ENCODE peak calls at places on chromosomes 6 and 20, in five cellular contexts. R, H, M, A and T are unnamed samples.

GRCh38 chr6:56524891-56525703 is 117.6 kb downstream of the DST start:
- DNase-seq in R (peak), H (no peak), M (no peak), A (no peak), T (no peak)

GRCh38 chr6:149903938-149904611 is 6.2 kb upstream of the RAET1E start:
- DNase-seq in R (no peak), H (no peak), M (no peak), A (no peak), T (no peak)

GRCh38 chr6:149907317-149907716 is 9.4 kb upstream of the RAET1E start:
- DNase-seq in R (no peak), H (no peak), M (no peak), A (no peak), T (no peak)

GRCh38 chr6:75431379-75431778 is 62.2 kb downstream of the FILIP1 start:
- DNase-seq in R (peak), H (peak), M (no peak), A (no peak), T (no peak)

GRCh38 chr6:40474937-40475336 is 112.2 kb downstream of the LRFN2 start:
- DNase-seq in R (no peak), H (no peak), M (no peak), A (no peak), T (no peak)

GRCh38 chr6:79180082-79180481 is 54.4 kb downstream of the HMGN3 start:
- DNase-seq in R (no peak), H (no peak), M (no peak), A (no peak), T (no peak)

GRCh38 chr6:168223755-168224154 is 95.8 kb downstream of the DACT2 start:
- DNase-seq in R (no peak), H (no peak), M (no peak), A (no peak), T (no peak)

GRCh38 chr20:23246682-23247664 is 103.6 kb upstream of the NXT1 start:
- DNase-seq in R (no peak), H (no peak), M (no peak), A (peak), T (no peak)

GRCh38 chr6:79134699-79135474 is 56.8 kb upstream of the PHIP start:
- DNase-seq in R (peak), H (no peak), M (no peak), A (no peak), T (no peak)

GRCh38 chr20:4961746-4962145 is 39.6 kb downstream of the SLC23A2 start:
- DNase-seq in R (peak), H (no peak), M (no peak), A (no peak), T (no peak)

GRCh38 chr6:167567142-167568033 is 242.5 kb downstream of the TTLL2 start:
- DNase-seq in R (no peak), H (no peak), M (no peak), A (no peak), T (no peak)

GRCh38 chr6:34331361-34332050 is 61.0 kb downstream of the NUDT3 start:
- DNase-seq in R (no peak), H (no peak), M (no peak), A (no peak), T (no peak)

GRCh38 chr6:40485300-40485699 is 101.9 kb downstream of the LRFN2 start:
- DNase-seq in R (no peak), H (no peak), M (no peak), A (no peak), T (no peak)

GRCh38 chr6:149935246-149935645 is 6.6 kb upstream of the ULBP2 start:
- DNase-seq in R (peak), H (no peak), M (no peak), A (no peak), T (no peak)

GRCh38 chr6:90074161-90074560 is 179.9 kb downstream of the GJA10 start:
- DNase-seq in R (peak), H (no peak), M (no peak), A (no peak), T (no peak)

GRCh38 chr20:54980321-54980960 is 505.0 kb downstream of the DOK5 start:
- DNase-seq in R (peak), H (peak), M (no peak), A (no peak), T (no peak)

GRCh38 chr6:169831450-169832246 is 80.2 kb downstream of the ERMARD start:
- DNase-seq in R (peak), H (no peak), M (peak), A (no peak), T (peak)

GRCh38 chr6:5089821-5090449 is 4.8 kb downstream of the PPP1R3G start:
- DNase-seq in R (no peak), H (no peak), M (no peak), A (no peak), T (no peak)

GRCh38 chr20:40843251-40843650 is 154.2 kb upstream of the MAFB start:
- DNase-seq in R (no peak), H (no peak), M (no peak), A (no peak), T (no peak)

GRCh38 chr6:134464690-134465411 is 146.9 kb upstream of the SGK1 start:
- DNase-seq in R (peak), H (no peak), M (no peak), A (no peak), T (no peak)

GRCh38 chr6:20497200-20497820 is 36.9 kb upstream of the CDKAL1 start:
- DNase-seq in R (peak), H (no peak), M (no peak), A (no peak), T (no peak)

GRCh38 chr6:101088594-101088993 is 207.5 kb upstream of the ASCC3 start:
- DNase-seq in R (no peak), H (no peak), M (no peak), A (no peak), T (no peak)

GRCh38 chr6:87675004-87675681 is 26.9 kb downstream of the AKIRIN2 start:
- DNase-seq in R (no peak), H (no peak), M (no peak), A (no peak), T (no peak)

GRCh38 chr6:76742919-76743318 is 670.5 kb upstream of the IMPG1 start:
- DNase-seq in R (peak), H (no peak), M (no peak), A (no peak), T (no peak)
- H3K27ac ChIP-seq in R (no peak), H (no peak), M (no peak), A (no peak), T (no peak)

GRCh38 chr6:110541701-110542309 is 65.4 kb upstream of the SLC22A16 start:
- DNase-seq in R (no peak), H (no peak), M (no peak), A (no peak), T (no peak)

GRCh38 chr6:110545081-110545872 is 68.9 kb upstream of the SLC22A16 start:
- DNase-seq in R (no peak), H (no peak), M (no peak), A (no peak), T (no peak)

GRCh38 chr6:110544472-110544871 is 68.1 kb upstream of the SLC22A16 start:
- DNase-seq in R (no peak), H (peak), M (no peak), A (no peak), T (no peak)

GRCh38 chr6:110543106-110543505 is 66.7 kb upstream of the SLC22A16 start:
- DNase-seq in R (peak), H (no peak), M (no peak), A (no peak), T (no peak)

GRCh38 chr6:110542311-110543024 is 66.1 kb upstream of the SLC22A16 start:
- DNase-seq in R (no peak), H (no peak), M (no peak), A (no peak), T (no peak)
- H3K4me3 ChIP-seq in R (no peak), H (no peak), M (no peak), A (no peak), T (no peak)

GRCh38 chr20:16011519-16011918 is 561.7 kb downstream of the KIF16B start:
- DNase-seq in R (no peak), H (no peak), M (no peak), A (no peak), T (no peak)

GRCh38 chr20:16011061-16011460 is 562.2 kb downstream of the KIF16B start:
- DNase-seq in R (no peak), H (no peak), M (no peak), A (no peak), T (no peak)

GRCh38 chr20:16013631-16014030 is 559.6 kb downstream of the KIF16B start:
- DNase-seq in R (no peak), H (no peak), M (no peak), A (no peak), T (no peak)

GRCh38 chr20:16017656-16018055 is 555.6 kb downstream of the KIF16B start:
- DNase-seq in R (peak), H (no peak), M (no peak), A (no peak), T (no peak)

GRCh38 chr20:16014436-16014835 is 558.8 kb downstream of the KIF16B start:
- DNase-seq in R (no peak), H (no peak), M (no peak), A (no peak), T (no peak)
- H3K27ac ChIP-seq in R (no peak), H (no peak), M (no peak), A (no peak), T (no peak)

GRCh38 chr6:32254761-32255211 is 30.9 kb upstream of the NOTCH4 start:
- DNase-seq in R (no peak), H (no peak), M (peak), A (no peak), T (no peak)
- H3K4me3 ChIP-seq in R (peak), H (peak), M (peak), A (peak), T (no peak)

DNA sequence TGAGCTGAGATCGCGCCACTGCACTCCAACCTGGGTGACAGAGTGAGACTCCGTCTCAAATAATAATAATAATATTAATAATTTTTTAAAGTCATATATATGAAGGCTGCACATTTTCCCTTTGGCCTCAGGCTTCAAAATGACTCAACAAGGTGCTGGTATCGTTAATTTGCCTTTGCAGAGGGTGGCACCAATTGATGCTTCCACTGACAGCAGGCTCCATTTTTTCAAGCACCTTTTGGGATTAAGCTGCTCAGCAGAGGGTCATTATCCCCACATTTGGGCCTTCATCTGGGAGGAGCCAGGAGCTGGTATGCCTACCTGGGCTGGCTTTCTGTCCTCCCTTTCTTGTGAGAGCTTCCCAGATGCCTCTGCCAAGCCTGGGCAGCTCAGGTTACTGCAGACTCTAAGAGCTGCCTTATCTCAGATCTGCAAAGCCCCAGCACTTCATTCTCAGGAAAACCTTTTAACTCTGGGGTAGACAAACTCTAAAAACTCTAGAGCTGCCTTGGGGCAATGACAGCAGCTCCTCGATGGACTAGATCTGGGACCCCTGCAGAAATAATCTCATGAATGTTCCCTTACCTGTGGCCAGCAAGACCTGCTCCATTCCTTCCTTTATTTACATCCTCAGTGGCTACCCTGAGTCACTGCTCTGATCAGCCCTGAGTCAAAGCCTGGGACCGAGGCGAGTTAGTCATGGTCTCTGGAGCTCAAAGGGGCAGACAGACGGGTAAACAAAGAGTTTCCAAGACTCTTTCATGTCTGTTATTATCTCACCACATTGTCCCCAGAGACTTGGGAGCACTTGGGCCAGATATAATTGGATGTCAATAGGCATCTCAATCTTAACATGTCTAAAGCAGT is 80.0 kb upstream of the EYA2 start:
- DNase-seq in R (peak), H (no peak), M (no peak), A (no peak), T (no peak)
- H3K27ac ChIP-seq in R (no peak), H (no peak), M (no peak), A (no peak), T (no peak)

GRCh38 chr6:138545621-138545980 is 46.3 kb upstream of the NHSL1 start:
- DNase-seq in R (no peak), H (no peak), M (no peak), A (peak), T (peak)
- H3K4me3 ChIP-seq in R (no peak), H (no peak), M (no peak), A (peak), T (no peak)

DNA sequence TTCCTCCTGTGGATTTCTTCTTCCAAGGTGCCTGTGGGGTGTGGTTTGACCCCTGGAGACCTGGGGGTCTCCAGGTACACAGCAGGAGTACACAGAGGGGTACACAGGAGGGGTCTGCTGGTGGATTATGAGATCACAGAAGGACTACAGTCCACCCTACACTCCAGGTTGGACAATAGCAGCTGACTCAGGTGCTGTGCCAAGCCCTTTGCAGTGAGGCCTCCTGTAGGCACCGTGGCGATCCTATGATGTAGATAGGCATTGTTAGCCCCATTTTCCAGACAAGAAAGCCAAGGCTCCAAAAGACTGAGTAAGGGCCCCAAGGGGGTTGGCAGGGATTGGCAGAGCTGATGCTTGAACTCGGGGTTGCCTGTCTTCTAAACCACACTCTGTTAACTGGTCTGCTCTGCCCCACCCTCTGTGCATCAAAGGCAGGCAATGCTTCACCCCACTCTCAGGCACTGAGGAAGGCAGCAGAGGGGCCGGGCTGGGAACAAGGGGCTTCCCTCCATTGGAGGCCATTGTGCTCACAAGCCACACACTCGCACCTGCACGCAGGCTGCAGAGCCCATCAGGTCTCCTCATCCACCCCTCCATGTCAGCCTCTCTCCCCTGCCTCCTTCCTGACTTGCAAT is 77.5 kb upstream of the SIRPA start:
- DNase-seq in R (no peak), H (no peak), M (no peak), A (peak), T (no peak)
- H3K27ac ChIP-seq in R (peak), H (no peak), M (no peak), A (peak), T (no peak)

GRCh38 chr6:111600588-111601440 is 4.9 kb downstream of the TRAF3IP2 start:
- DNase-seq in R (no peak), H (no peak), M (no peak), A (no peak), T (peak)
- H3K4me3 ChIP-seq in R (no peak), H (no peak), M (no peak), A (no peak), T (no peak)